ENCODE peak calls at places on chromosomes 1 and 21, in six cellular contexts. One of them, this sample, is unnamed.

GRCh38 chr21:33174756-33175155 is 55.0 kb upstream of the IFNAR2 start:
- DNase-seq in AML-193: no peak
- DNase-seq in non-pigmented ciliary epithelial cell: no peak
- DNase-seq in globus pallidus: no peak
- DNase-seq in mesenteric fat pad: no peak
- DNase-seq in HS-5: no peak
- DNase-seq in this sample: no peak

GRCh38 chr21:32004281-32004680 is 131.5 kb downstream of the HUNK start:
- DNase-seq in AML-193: no peak
- DNase-seq in globus pallidus: no peak
- DNase-seq in mesenteric fat pad: no peak
- DNase-seq in HS-5: peak
- DNase-seq in non-pigmented ciliary epithelial cell: no peak
- DNase-seq in this sample: no peak

GRCh38 chr1:212819704-212820103 is 27.7 kb downstream of the SPATA45 start:
- DNase-seq in globus pallidus: no peak
- DNase-seq in HS-5: no peak
- DNase-seq in non-pigmented ciliary epithelial cell: peak
- DNase-seq in AML-193: peak
- DNase-seq in mesenteric fat pad: no peak
- DNase-seq in this sample: peak

GRCh38 chr1:30977105-30977504 is 68.5 kb upstream of the SDC3 start:
- DNase-seq in globus pallidus: no peak
- DNase-seq in non-pigmented ciliary epithelial cell: no peak
- DNase-seq in AML-193: no peak
- DNase-seq in HS-5: no peak
- DNase-seq in mesenteric fat pad: no peak
- DNase-seq in this sample: peak

GRCh38 chr1:201022824-201023516 is 544 bp downstream of the KIF21B start:
- DNase-seq in non-pigmented ciliary epithelial cell: no peak
- DNase-seq in HS-5: no peak
- DNase-seq in AML-193: peak
- DNase-seq in globus pallidus: no peak
- DNase-seq in mesenteric fat pad: no peak
- DNase-seq in this sample: no peak

GRCh38 chr21:28704746-28705145 is 287.9 kb downstream of the LTN1 start:
- DNase-seq in non-pigmented ciliary epithelial cell: no peak
- DNase-seq in AML-193: no peak
- DNase-seq in globus pallidus: no peak
- DNase-seq in HS-5: no peak
- DNase-seq in mesenteric fat pad: no peak
- DNase-seq in this sample: no peak

GRCh38 chr1:53807916-53808315 is 30.2 kb downstream of the NDC1 start:
- DNase-seq in mesenteric fat pad: no peak
- DNase-seq in HS-5: no peak
- DNase-seq in non-pigmented ciliary epithelial cell: peak
- DNase-seq in globus pallidus: no peak
- DNase-seq in AML-193: no peak
- DNase-seq in this sample: no peak

GRCh38 chr1:58883888-58884482 is 100.1 kb upstream of the JUN start:
- DNase-seq in HS-5: no peak
- DNase-seq in globus pallidus: no peak
- DNase-seq in mesenteric fat pad: no peak
- DNase-seq in non-pigmented ciliary epithelial cell: no peak
- DNase-seq in AML-193: peak
- DNase-seq in this sample: no peak

GRCh38 chr1:1782399-1783221 is 4.3 kb upstream of the NADK start:
- DNase-seq in non-pigmented ciliary epithelial cell: no peak
- DNase-seq in globus pallidus: no peak
- DNase-seq in AML-193: no peak
- DNase-seq in mesenteric fat pad: no peak
- DNase-seq in HS-5: peak
- DNase-seq in this sample: no peak

GRCh38 chr1:248840946-248841345 is 2.9 kb downstream of the ZNF672 start:
- DNase-seq in HS-5: no peak
- DNase-seq in AML-193: no peak
- DNase-seq in mesenteric fat pad: no peak
- DNase-seq in globus pallidus: no peak
- DNase-seq in non-pigmented ciliary epithelial cell: no peak
- DNase-seq in this sample: no peak

GRCh38 chr1:207058878-207059867 is 6.1 kb downstream of the PFKFB2 start:
- DNase-seq in globus pallidus: no peak
- DNase-seq in mesenteric fat pad: no peak
- DNase-seq in HS-5: no peak
- DNase-seq in AML-193: no peak
- DNase-seq in non-pigmented ciliary epithelial cell: no peak
- DNase-seq in this sample: no peak

GRCh38 chr1:62621907-62622306 is 24.6 kb downstream of the ANGPTL3 start:
- DNase-seq in AML-193: peak
- DNase-seq in HS-5: peak
- DNase-seq in mesenteric fat pad: no peak
- DNase-seq in non-pigmented ciliary epithelial cell: peak
- DNase-seq in globus pallidus: peak
- DNase-seq in this sample: peak

GRCh38 chr1:30652151-30652915 is 71.1 kb downstream of the MATN1 start:
- DNase-seq in mesenteric fat pad: no peak
- DNase-seq in non-pigmented ciliary epithelial cell: no peak
- DNase-seq in HS-5: no peak
- DNase-seq in AML-193: no peak
- DNase-seq in globus pallidus: no peak
- DNase-seq in this sample: no peak

GRCh38 chr1:246160905-246161304 is 346.2 kb downstream of the SMYD3 start:
- DNase-seq in mesenteric fat pad: no peak
- DNase-seq in non-pigmented ciliary epithelial cell: no peak
- DNase-seq in globus pallidus: no peak
- DNase-seq in AML-193: no peak
- DNase-seq in HS-5: no peak
- DNase-seq in this sample: no peak

GRCh38 chr1:67019600-67020136 is 34.3 kb downstream of the SLC35D1 start:
- DNase-seq in HS-5: peak
- DNase-seq in globus pallidus: peak
- DNase-seq in AML-193: no peak
- DNase-seq in non-pigmented ciliary epithelial cell: peak
- DNase-seq in mesenteric fat pad: no peak
- DNase-seq in this sample: peak

GRCh38 chr1:246142320-246142893 is 364.7 kb downstream of the SMYD3 start:
- DNase-seq in non-pigmented ciliary epithelial cell: peak
- DNase-seq in AML-193: no peak
- DNase-seq in mesenteric fat pad: no peak
- DNase-seq in globus pallidus: no peak
- DNase-seq in HS-5: peak
- DNase-seq in this sample: peak

GRCh38 chr1:78146137-78146822 is 100.5 kb downstream of the GIPC2 start:
- DNase-seq in mesenteric fat pad: no peak
- DNase-seq in non-pigmented ciliary epithelial cell: no peak
- DNase-seq in globus pallidus: no peak
- DNase-seq in HS-5: no peak
- DNase-seq in AML-193: no peak
- DNase-seq in this sample: no peak

GRCh38 chr1:57872913-57873312 is 449.1 kb upstream of the DAB1 start:
- DNase-seq in globus pallidus: no peak
- DNase-seq in mesenteric fat pad: no peak
- DNase-seq in non-pigmented ciliary epithelial cell: no peak
- DNase-seq in AML-193: no peak
- DNase-seq in HS-5: no peak
- DNase-seq in this sample: no peak

GRCh38 chr1:231630558-231631205 is 4.1 kb downstream of the DISC1 start:
- DNase-seq in AML-193: no peak
- DNase-seq in globus pallidus: no peak
- DNase-seq in non-pigmented ciliary epithelial cell: peak
- DNase-seq in HS-5: peak
- DNase-seq in mesenteric fat pad: no peak
- DNase-seq in this sample: no peak

GRCh38 chr21:34065015-34065414 is 8.4 kb upstream of the MRPS6 start:
- DNase-seq in HS-5: no peak
- DNase-seq in AML-193: no peak
- DNase-seq in mesenteric fat pad: no peak
- DNase-seq in globus pallidus: no peak
- DNase-seq in non-pigmented ciliary epithelial cell: no peak
- DNase-seq in this sample: no peak

GRCh38 chr21:29025328-29025713 is 853 bp downstream of the USP16 start:
- DNase-seq in globus pallidus: no peak
- DNase-seq in mesenteric fat pad: no peak
- DNase-seq in non-pigmented ciliary epithelial cell: no peak
- DNase-seq in HS-5: no peak
- DNase-seq in AML-193: no peak
- DNase-seq in this sample: no peak

GRCh38 chr1:181079382-181079781 is 9.1 kb upstream of the IER5 start:
- DNase-seq in HS-5: no peak
- DNase-seq in AML-193: no peak
- DNase-seq in mesenteric fat pad: no peak
- DNase-seq in non-pigmented ciliary epithelial cell: no peak
- DNase-seq in globus pallidus: no peak
- DNase-seq in this sample: no peak

GRCh38 chr1:169550294-169550693 is 36.0 kb downstream of the F5 start:
- DNase-seq in mesenteric fat pad: no peak
- DNase-seq in HS-5: no peak
- DNase-seq in non-pigmented ciliary epithelial cell: peak
- DNase-seq in AML-193: peak
- DNase-seq in globus pallidus: peak
- DNase-seq in this sample: peak

This sample was measured in foreskin keratinocyte.